ENCODE peak calls at places on chromosomes 5 and 9, in four cellular contexts. N, R, O and A are unnamed samples.

GRCh38 chr9:11931109-11931508 is 762.1 kb upstream of the TYRP1 start:
- DNase-seq in O (no peak), N (no peak), R (no peak), A (no peak)

GRCh38 chr5:121870489-121870888 is 18.8 kb downstream of the FTMT start:
- DNase-seq in R (no peak), O (no peak), N (no peak), A (no peak)

GRCh38 chr9:130894546-130894945 is 2.1 kb downstream of the QRFP start:
- DNase-seq in O (no peak), R (no peak), N (no peak), A (no peak)

GRCh38 chr9:16105576-16105975 is 552.7 kb downstream of the CCDC171 start:
- DNase-seq in N (no peak), R (no peak), O (no peak), A (no peak)

GRCh38 chr9:34179528-34180138 is 790 bp downstream of the UBAP1 start:
- DNase-seq in R (no peak), N (no peak), O (no peak), A (no peak)

GRCh38 chr9:113529336-113530009 is 65.9 kb downstream of the RGS3 start:
- DNase-seq in O (no peak), N (peak; percentile 31), R (no peak), A (no peak)

GRCh38 chr9:112623198-112623597 is 94.7 kb downstream of the INIP start:
- DNase-seq in O (no peak), R (no peak), N (no peak), A (no peak)

GRCh38 chr5:175347027-175347426 is 97.0 kb downstream of the DRD1 start:
- DNase-seq in N (no peak), O (no peak), R (no peak), A (no peak)

GRCh38 chr9:136560586-136560985 is 14.7 kb upstream of the NOTCH1 start:
- DNase-seq in O (no peak), R (no peak), N (no peak), A (no peak)

DNA sequence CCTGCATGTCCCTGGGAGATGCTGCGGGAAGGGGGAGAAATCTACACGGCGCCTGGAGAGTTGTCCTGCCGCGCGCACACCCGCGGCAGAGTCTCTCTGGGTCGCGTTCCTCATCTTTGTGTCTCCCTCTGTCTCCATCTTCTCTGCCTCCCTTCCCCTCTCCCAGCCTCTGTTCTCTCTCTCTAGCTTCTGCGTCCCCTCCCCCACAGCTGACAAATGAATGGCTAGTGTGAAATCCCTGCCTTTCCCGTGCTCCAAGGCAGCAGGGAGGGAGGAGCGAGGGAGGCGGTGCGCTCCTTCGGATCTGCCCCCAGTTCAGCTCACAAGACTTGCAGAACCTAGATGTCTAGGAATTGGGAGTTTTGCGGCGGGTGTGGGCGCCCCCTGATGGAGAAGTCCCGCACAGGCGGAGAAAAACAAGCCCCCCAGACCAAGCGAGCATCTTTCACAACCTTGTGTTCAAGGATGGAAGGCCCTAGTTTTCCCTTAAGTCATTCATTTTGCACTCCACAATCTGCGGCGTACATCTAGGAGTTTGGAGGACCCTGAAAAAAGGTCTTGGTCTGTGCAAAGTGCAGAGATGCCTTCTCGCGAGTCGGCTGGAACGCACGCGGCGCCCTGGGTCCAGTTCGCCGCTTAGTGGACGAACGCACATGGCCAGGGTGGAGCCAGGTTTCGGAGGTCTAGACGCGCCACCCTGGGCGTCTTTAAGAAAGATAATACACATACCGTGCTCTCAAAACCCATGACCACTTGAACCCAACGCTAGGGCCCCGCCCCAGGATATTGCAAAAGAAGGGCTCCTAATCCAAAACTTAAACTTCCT is 2.0 kb downstream of the VCAN start:
- DNase-seq in O (peak; percentile 97), N (peak; percentile 85), R (peak; percentile 97), A (peak; percentile 96)
- H3K4me3 ChIP-seq in O (peak overlapping the region; percentile 56), N (peak overlapping the region; percentile 45), R (peak overlapping the region; percentile 60), A (peak overlapping the region; percentile 87)

DNA sequence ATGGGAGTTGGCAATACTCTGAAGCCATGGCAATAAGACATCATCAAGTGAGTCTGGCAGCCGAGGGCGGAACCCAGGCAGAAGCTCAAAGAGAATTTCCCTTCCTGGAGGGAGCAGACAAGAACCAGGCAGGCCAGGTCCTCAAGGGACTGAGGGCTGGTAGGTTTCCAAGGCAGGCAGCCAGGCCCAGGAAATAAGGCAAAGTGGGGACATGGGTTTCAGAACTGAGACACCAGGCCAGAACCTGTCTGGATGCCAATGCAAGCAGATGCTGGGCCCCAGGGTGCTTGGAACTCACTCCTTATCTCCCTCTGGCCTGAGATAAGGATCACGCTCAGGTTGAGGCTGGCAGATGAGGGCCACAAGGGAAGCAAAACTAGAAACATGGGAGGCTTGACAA is 8.9 kb downstream of the TSSK1B start:
- DNase-seq in O (no peak), R (no peak), N (no peak), A (no peak)
- H3K27ac ChIP-seq in O (no peak overlapping the region), R (no peak overlapping the region), N (no peak overlapping the region), A (no peak overlapping the region)

GRCh38 chr5:179166171-179166885 is 106.2 kb downstream of the ZNF354C start:
- DNase-seq in O (no peak), N (peak; percentile 72), R (no peak), A (no peak)

GRCh38 chr5:179167871-179168451 is 107.8 kb downstream of the ZNF354C start:
- DNase-seq in N (peak; percentile 43), R (no peak), O (no peak), A (peak; percentile 42)

GRCh38 chr5:179165421-179166170 is 105.4 kb downstream of the ZNF354C start:
- DNase-seq in O (no peak), N (peak; percentile 57), R (no peak), A (no peak)

GRCh38 chr5:179168636-179169035 is 108.5 kb downstream of the ZNF354C start:
- DNase-seq in N (peak; percentile 42), R (no peak), O (no peak), A (peak; percentile 33)

DNA sequence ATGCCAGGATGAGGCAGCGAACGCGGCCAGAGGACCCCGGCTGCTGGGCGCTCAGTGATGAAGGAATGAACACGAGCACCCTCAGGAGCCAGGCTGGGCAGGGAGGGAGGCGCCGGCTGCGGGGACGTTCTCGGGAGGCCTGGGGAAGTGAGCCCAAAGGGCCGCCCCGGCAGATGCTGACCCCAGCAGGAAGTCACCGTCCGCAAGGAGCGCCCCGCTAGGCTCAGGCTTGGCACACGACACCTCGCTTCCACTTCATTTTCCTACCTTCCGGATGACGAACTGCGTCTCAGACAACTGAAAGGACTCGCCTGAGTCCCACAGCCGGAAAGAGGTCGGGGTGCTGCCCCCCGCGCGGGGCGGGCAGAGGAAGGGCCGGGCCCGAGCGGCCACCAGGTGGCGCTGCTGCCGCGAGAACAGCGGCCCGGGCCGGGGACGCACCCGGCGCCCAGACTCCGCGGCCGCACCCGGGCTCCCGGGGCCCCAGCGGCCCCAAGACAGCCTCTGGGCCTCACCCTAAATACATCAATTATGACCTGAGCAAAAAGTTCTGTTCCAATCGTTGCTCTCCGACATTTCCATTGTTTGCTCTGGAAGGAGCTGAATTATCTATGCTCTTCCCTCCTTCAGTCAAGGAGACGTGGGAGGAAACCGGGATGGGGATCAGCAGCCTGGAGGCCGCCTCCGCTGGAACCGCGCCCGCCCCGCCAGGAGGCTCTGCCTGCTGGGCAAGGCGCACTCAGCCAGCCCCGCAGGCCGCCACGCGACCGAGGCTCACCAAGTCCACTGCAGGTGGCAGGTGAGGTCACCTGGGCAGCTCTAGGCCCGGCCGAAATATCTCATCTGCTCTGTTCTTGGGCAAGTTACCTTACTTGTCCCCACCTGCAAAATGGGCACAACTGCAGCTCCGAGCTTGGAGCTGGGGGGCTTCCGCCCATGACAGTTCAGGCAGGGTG is 107.0 kb downstream of the ZNF354C start:
- DNase-seq in R (no peak), O (no peak), N (peak; percentile 87), A (no peak)
- H3K4me3 ChIP-seq in R (no peak overlapping the region), O (peak overlapping the region; percentile 30), N (peak overlapping the region; percentile 20), A (no peak overlapping the region)

DNA sequence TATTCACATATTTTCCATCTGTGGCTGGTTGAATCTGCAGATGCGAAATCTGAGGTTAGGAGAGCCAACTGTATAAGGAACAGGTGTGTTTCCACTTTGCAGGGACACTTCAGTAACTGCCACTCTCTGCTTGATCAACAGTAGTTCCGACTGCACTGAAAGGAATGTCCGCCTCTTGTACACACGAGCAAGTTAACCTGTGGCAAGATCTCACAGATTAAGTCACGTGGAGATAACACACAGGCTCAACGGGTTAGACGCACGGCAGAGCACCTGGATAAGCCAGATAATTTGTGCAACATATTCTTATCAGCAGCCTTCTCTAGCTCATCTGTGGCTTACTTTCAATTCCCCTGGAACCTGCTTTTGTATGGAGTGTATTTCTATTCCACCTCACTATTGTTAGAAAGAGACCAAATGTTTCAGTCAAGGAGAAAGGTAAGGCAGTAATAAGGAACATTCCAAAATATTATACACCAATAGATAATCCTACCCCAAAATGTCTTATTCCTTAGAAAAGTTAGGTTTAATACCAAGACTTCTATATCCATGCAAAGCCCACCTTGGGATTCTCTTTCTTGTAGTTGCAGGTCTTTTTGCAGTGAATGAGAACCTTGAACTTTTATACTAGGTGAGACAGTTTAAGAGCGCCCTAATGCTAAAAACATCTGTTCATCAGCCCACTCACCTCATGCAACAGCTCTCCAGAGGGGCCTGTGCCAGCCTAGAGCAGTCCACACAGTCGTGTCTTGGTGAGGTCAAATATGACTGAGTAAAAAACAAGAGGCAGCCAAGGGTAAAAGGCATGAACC is 6.5 kb upstream of the C9 start:
- DNase-seq in O (no peak), N (no peak), R (no peak), A (no peak)
- H3K27ac ChIP-seq in O (no peak overlapping the region), N (no peak overlapping the region), R (no peak overlapping the region), A (no peak overlapping the region)

GRCh38 chr9:92728831-92729734 is 35.5 kb downstream of the BICD2 start:
- DNase-seq in N (peak; percentile 87), R (no peak), O (peak; percentile 32), A (peak; percentile 66)
- H3K4me3 ChIP-seq in N (no peak overlapping the region), R (no peak overlapping the region), O (no peak overlapping the region), A (no peak overlapping the region)

GRCh38 chr5:32388429-32389111 is 56.0 kb downstream of the ZFR start:
- DNase-seq in R (no peak), O (no peak), N (no peak), A (no peak)

GRCh38 chr5:32379421-32379820 is 65.1 kb downstream of the ZFR start:
- DNase-seq in O (no peak), N (no peak), R (no peak), A (no peak)

GRCh38 chr5:32387176-32387575 is 57.4 kb downstream of the ZFR start:
- DNase-seq in O (no peak), N (no peak), R (no peak), A (no peak)

GRCh38 chr5:32387841-32388240 is 56.7 kb downstream of the ZFR start:
- DNase-seq in N (no peak), R (no peak), O (no peak), A (no peak)

DNA sequence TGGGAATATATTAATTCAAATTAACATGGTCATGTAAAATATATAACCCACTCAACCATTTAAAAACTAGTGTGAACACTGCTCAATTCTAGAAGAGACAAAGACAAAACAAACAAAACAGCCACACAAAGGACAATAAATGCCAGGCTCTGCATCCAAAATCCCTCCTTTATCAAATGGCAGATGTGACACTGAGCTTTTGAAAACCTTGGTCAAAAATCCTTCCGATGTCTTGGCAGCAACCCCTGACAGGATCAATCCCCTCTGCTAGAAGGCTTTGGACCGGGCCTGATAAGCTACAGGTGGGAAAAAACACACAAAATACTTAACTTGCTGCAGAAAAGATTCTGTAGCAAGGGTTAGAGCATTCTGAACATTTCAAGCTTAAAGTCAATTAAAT is 61.5 kb downstream of the ZFR start:
- DNase-seq in R (no peak), N (no peak), O (no peak), A (no peak)
- H3K27ac ChIP-seq in R (no peak overlapping the region), N (no peak overlapping the region), O (no peak overlapping the region), A (no peak overlapping the region)